ENCODE peak calls at places on chromosomes 13 and 19, in four cellular contexts. D, H, W and O are unnamed samples.

GRCh38 chr13:95920485-95920884 is 132.7 kb downstream of the UGGT2 start:
- DNase-seq in W (no peak), H (no peak), D (no peak), O (no peak)

GRCh38 chr19:41999071-41999877 is 5.2 kb upstream of the ATP1A3 start:
- DNase-seq in D (no peak), W (no peak), H (peak; percentile 76), O (no peak)

GRCh38 chr13:84684048-84684662 is 801.9 kb upstream of the SLITRK1 start:
- DNase-seq in D (no peak), W (no peak), H (no peak), O (peak; percentile 9)

GRCh38 chr13:26561636-26562537 is 4.4 kb downstream of the WASF3 start:
- DNase-seq in D (no peak), W (no peak), H (peak; percentile 73), O (peak; percentile 32)

GRCh38 chr19:47357788-47358680 is 8.9 kb downstream of the DHX34 start:
- DNase-seq in H (peak; percentile 27), W (no peak), D (peak; percentile 14), O (no peak)

GRCh38 chr19:39533791-39534190 is 1.1 kb upstream of the EID2B start:
- DNase-seq in W (no peak), H (no peak), D (no peak), O (no peak)

GRCh38 chr19:22545751-22546150 is 88.4 kb upstream of the ZNF492 start:
- DNase-seq in H (peak; percentile 7), D (peak; percentile 57), W (peak; percentile 59), O (no peak)

GRCh38 chr19:50718255-50719118 is 1.1 kb downstream of the SHANK1 start:
- DNase-seq in W (no peak), H (peak; percentile 55), D (no peak), O (no peak)

GRCh38 chr19:52748336-52748950 is 13.6 kb upstream of the ZNF611 start:
- DNase-seq in W (no peak), H (peak; percentile 73), D (peak; percentile 66), O (no peak)

GRCh38 chr19:10173527-10173926 is 21.2 kb downstream of the DNMT1 start:
- DNase-seq in D (no peak), W (no peak), H (no peak), O (peak; percentile 20)

GRCh38 chr13:112961457-112962369 is 7.3 kb upstream of the MCF2L start:
- DNase-seq in D (no peak), H (no peak), W (no peak), O (no peak)

GRCh38 chr13:80359459-80360297 is 18.8 kb upstream of the SPRY2 start:
- DNase-seq in W (no peak), H (peak; percentile 95), D (no peak), O (no peak)

GRCh38 chr13:84655677-84656076 is 773.4 kb upstream of the SLITRK1 start:
- DNase-seq in D (no peak), W (no peak), H (no peak), O (no peak)

GRCh38 chr19:35088514-35088913 is 27.1 kb upstream of the FXYD3 start:
- DNase-seq in H (no peak), W (no peak), D (peak; percentile 21), O (peak; percentile 66)

GRCh38 chr19:35089554-35089953 is 26.1 kb upstream of the FXYD3 start:
- DNase-seq in H (no peak), D (no peak), W (no peak), O (no peak)

GRCh38 chr19:35090160-35090794 is 25.3 kb upstream of the FXYD3 start:
- DNase-seq in D (peak; percentile 84), H (peak; percentile 78), W (peak; percentile 40), O (peak; percentile 34)

GRCh38 chr19:35093430-35093829 is 22.2 kb upstream of the FXYD3 start:
- DNase-seq in W (no peak), D (no peak), H (no peak), O (no peak)

DNA sequence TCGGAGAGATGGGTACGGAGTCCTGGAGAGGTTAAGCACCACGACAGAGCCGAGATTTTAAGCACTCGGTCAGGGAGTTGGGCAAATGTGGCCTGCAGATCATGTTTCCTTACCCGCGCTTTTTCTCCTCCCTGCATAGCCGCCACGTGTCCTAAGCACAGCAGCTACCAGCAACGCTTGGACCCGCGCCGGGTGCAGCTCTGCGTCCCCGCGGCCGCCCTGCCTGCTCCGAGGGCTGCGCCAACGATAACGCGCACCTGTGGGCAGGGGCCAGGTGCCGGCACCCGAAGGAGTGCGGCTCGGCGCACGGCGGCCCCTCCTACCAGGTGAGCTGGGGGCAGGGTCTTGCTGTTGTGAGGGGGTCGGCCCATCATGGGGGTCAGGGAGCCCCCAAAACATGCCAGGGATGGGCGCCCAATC is 24.8 kb upstream of the FXYD3 start:
- DNase-seq in H (peak; percentile 66), D (no peak), W (no peak), O (no peak)
- TF ChIP-seq CTCF in H (no peak), D (no peak), W (no peak), O (no peak)

DNA sequence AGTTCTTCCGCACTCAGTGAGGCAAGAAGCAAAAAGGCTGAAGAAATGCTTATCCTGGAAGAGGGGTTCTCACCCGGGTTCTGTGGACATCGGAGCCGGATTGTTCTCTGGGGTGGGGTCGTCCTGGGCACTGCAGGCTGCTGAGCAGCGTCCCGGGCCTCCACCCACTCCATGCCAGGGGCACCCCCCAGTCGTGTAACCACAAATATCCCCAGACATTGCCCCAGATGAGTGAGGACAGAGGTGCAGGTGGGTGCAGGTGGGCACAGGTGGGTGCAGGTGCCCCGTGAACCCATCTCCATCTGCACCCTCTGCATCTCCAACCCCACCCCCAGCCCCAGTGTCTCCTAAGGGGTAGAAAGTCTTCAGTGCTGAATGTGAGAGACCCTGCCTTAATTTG is 67.5 kb downstream of the GNG7 start:
- DNase-seq in W (no peak), H (no peak), D (no peak), O (no peak)
- H3K27ac ChIP-seq in W (no peak overlapping the region), H (no peak overlapping the region), D (no peak overlapping the region), O (no peak overlapping the region)

GRCh38 chr13:66489172-66489571 is 741.0 kb downstream of the PCDH9 start:
- DNase-seq in H (no peak), D (no peak), W (no peak), O (no peak)

GRCh38 chr13:66489586-66489985 is 740.5 kb downstream of the PCDH9 start:
- DNase-seq in D (no peak), W (no peak), H (no peak), O (no peak)

GRCh38 chr13:66477816-66478215 is 752.3 kb downstream of the PCDH9 start:
- DNase-seq in H (no peak), W (no peak), D (no peak), O (no peak)

DNA sequence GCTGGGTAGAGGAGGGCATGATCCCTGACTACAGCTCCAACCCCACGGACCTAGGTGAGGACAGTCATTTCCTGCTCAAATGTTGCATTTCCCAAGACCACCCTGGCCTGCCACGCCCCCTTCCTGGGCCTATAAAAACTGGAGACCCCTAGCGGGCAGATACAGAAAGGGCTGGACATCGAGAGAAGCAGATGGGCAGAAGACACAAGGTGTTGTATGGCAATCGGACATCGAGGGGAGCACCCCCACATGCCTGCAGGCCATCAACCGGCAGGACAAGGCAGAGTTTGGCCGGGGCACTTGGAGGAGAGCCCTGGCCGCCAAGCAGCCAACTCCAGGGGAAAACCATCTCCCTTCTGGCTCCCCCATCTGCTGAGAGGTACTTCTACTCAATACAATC is 746.4 kb downstream of the PCDH9 start:
- DNase-seq in W (no peak), H (no peak), D (no peak), O (no peak)
- TF ChIP-seq CTCF in W (no peak), H (no peak), D (no peak), O (no peak)

GRCh38 chr19:38280030-38280921 is 15.9 kb downstream of the SPINT2 start:
- DNase-seq in W (no peak), H (no peak), D (no peak), O (peak; percentile 75)
- H3K27ac ChIP-seq in W (peak overlapping the region; percentile 56), H (no peak overlapping the region), D (no peak overlapping the region), O (no peak overlapping the region)

GRCh38 chr19:281992-282391 is 9.2 kb downstream of the PLPP2 start:
- DNase-seq in H (peak; percentile 31), W (no peak), D (no peak), O (no peak)
- TF ChIP-seq CTCF in H (peak; percentile 23), W (no peak), D (no peak), O (no peak)

GRCh38 chr13:60273971-60274370 is 110.2 kb upstream of the DIAPH3 start:
- DNase-seq in W (no peak), D (no peak), H (no peak), O (peak; percentile 28)

GRCh38 chr13:60275208-60275607 is 111.5 kb upstream of the DIAPH3 start:
- DNase-seq in W (no peak), D (no peak), H (no peak), O (no peak)

GRCh38 chr13:60274664-60275063 is 110.9 kb upstream of the DIAPH3 start:
- DNase-seq in D (no peak), W (no peak), H (no peak), O (no peak)
- H3K27ac ChIP-seq in D (no peak overlapping the region), W (no peak overlapping the region), H (no peak overlapping the region), O (no peak overlapping the region)

DNA sequence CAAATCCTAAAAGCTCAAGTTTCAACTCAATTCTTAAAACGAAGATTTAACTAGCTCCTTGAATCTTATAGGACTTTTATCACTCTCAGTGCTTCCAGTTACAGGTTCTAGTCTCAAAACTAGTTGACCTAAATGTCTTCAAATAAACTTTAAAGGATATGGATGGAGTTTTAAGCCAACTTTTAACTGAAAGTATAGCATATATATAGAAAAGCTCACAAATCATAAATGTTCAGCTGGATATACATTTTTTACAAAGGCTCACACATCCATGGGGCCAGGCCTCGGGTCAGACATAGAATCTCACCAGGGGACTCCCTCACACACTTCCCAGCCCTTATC is 47.1 kb upstream of the ARHGEF7 start:
- DNase-seq in H (no peak), W (no peak), D (no peak), O (no peak)
- TF ChIP-seq CTCF in H (no peak), W (no peak), D (peak; percentile 10), O (no peak)

GRCh38 chr13:108212901-108213300 is 2.4 kb downstream of the LIG4 start:
- DNase-seq in W (no peak), H (no peak), D (peak; percentile 72), O (no peak)

GRCh38 chr13:108218044-108218974 is at the start of gene ABHD13:
- DNase-seq in D (peak; percentile 89), H (peak; percentile 94), W (peak; percentile 86), O (peak; percentile 89)

GRCh38 chr13:108214511-108215383 is 589 bp downstream of the LIG4 start:
- DNase-seq in D (peak; percentile 44), H (peak; percentile 51), W (no peak), O (no peak)

GRCh38 chr13:108213946-108214345 is 1.4 kb downstream of the LIG4 start:
- DNase-seq in D (no peak), W (no peak), H (peak; percentile 13), O (peak; percentile 72)

DNA sequence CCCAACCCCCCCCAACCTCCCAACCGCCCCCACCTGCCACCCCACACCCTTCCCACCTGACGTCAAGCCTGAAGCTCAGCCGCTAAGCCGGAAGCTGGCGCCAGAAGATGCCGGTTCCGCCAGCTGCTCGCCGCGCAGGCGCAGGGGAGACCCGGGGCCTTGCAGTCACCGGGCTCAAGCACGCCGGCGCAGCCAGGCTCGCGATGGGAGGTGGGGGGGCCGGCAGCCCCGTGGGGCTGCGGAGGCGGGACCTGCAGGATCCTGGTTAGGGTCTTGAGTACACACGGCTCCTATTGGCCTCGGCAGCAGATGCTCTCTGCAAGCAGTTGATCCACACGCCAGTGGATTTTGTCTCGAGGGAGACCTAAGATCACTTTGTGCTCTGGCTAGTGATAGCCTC is at the start of gene LIG4:
- DNase-seq in D (peak; percentile 90), W (peak; percentile 87), H (peak; percentile 98), O (peak; percentile 61)
- H3K27ac ChIP-seq in D (peak within 1 kb of the TSS; percentile 87), W (no peak within 1 kb of the TSS), H (no peak within 1 kb of the TSS), O (peak within 1 kb of the TSS; percentile 26)